ENCODE peak calls at places on chromosomes 7 and 10, in nine cellular contexts. One of them, this sample, is unnamed. For H3K4me1 and H3K9me3, the result is how much of the 10 kb centered on the place peaks cover.

GRCh38 chr10:78149193-78149592 is 115.5 kb downstream of the RPS24 start:
- DNase-seq in lung: no peak
- DNase-seq in upper lobe of right lung: no peak
- DNase-seq in CD8-positive, alpha-beta memory T cell: no peak
- DNase-seq in Panc1: no peak
- DNase-seq in MM.1S: no peak
- DNase-seq in GM23248: peak
- DNase-seq in SK-N-SH: no peak
- DNase-seq in iPS DF 6.9: no peak
- DNase-seq in this sample: no peak

GRCh38 chr7:105439174-105439893 is 50.6 kb upstream of the SRPK2 start:
- DNase-seq in iPS DF 6.9: no peak
- DNase-seq in upper lobe of right lung: peak
- DNase-seq in SK-N-SH: peak
- DNase-seq in MM.1S: no peak
- DNase-seq in Panc1: peak
- DNase-seq in GM23248: peak
- DNase-seq in lung: peak
- DNase-seq in CD8-positive, alpha-beta memory T cell: no peak
- DNase-seq in this sample: no peak

GRCh38 chr10:122618461-122619165 is 58.1 kb downstream of the DMBT1 start:
- DNase-seq in CD8-positive, alpha-beta memory T cell: no peak
- DNase-seq in MM.1S: no peak
- DNase-seq in upper lobe of right lung: no peak
- DNase-seq in iPS DF 6.9: no peak
- DNase-seq in SK-N-SH: no peak
- DNase-seq in Panc1: no peak
- DNase-seq in lung: no peak
- DNase-seq in GM23248: no peak
- DNase-seq in this sample: no peak

GRCh38 chr7:45124351-45124750 is 12.9 kb upstream of the TBRG4 start:
- DNase-seq in lung: no peak
- DNase-seq in GM23248: no peak
- DNase-seq in Panc1: no peak
- DNase-seq in SK-N-SH: no peak
- DNase-seq in iPS DF 6.9: no peak
- DNase-seq in CD8-positive, alpha-beta memory T cell: no peak
- DNase-seq in MM.1S: no peak
- DNase-seq in upper lobe of right lung: no peak
- DNase-seq in this sample: no peak

GRCh38 chr7:150949564-150949963 is 28.6 kb downstream of the KCNH2 start:
- DNase-seq in CD8-positive, alpha-beta memory T cell: no peak
- DNase-seq in MM.1S: no peak
- DNase-seq in iPS DF 6.9: no peak
- DNase-seq in lung: no peak
- DNase-seq in SK-N-SH: peak
- DNase-seq in upper lobe of right lung: peak
- DNase-seq in Panc1: no peak
- DNase-seq in GM23248: no peak
- DNase-seq in this sample: no peak

GRCh38 chr10:58625070-58625469 is 112.4 kb downstream of the BICC1 start:
- DNase-seq in iPS DF 6.9: no peak
- DNase-seq in lung: no peak
- DNase-seq in Panc1: no peak
- DNase-seq in upper lobe of right lung: no peak
- DNase-seq in SK-N-SH: no peak
- DNase-seq in CD8-positive, alpha-beta memory T cell: no peak
- DNase-seq in GM23248: peak
- DNase-seq in MM.1S: no peak
- DNase-seq in this sample: no peak

GRCh38 chr10:102434251-102434913 is 2.0 kb upstream of the CUEDC2 start:
- DNase-seq in GM23248: peak
- DNase-seq in SK-N-SH: no peak
- DNase-seq in CD8-positive, alpha-beta memory T cell: no peak
- DNase-seq in iPS DF 6.9: no peak
- DNase-seq in MM.1S: no peak
- DNase-seq in lung: no peak
- DNase-seq in Panc1: no peak
- DNase-seq in upper lobe of right lung: no peak
- DNase-seq in this sample: no peak

GRCh38 chr10:92891885-92892705 is 43.8 kb downstream of the EXOC6 start:
- DNase-seq in CD8-positive, alpha-beta memory T cell: no peak
- DNase-seq in lung: peak
- DNase-seq in upper lobe of right lung: no peak
- DNase-seq in iPS DF 6.9: no peak
- DNase-seq in Panc1: peak
- DNase-seq in GM23248: peak
- DNase-seq in MM.1S: no peak
- DNase-seq in SK-N-SH: peak
- DNase-seq in this sample: no peak

GRCh38 chr7:132730126-132730525 is 153.9 kb upstream of the PLXNA4 start:
- DNase-seq in upper lobe of right lung: no peak
- DNase-seq in Panc1: no peak
- DNase-seq in iPS DF 6.9: no peak
- DNase-seq in SK-N-SH: no peak
- DNase-seq in lung: no peak
- DNase-seq in CD8-positive, alpha-beta memory T cell: no peak
- DNase-seq in GM23248: no peak
- DNase-seq in MM.1S: no peak
- DNase-seq in this sample: no peak

GRCh38 chr7:79090543-79090942 is 362.9 kb downstream of the MAGI2 start:
- DNase-seq in lung: no peak
- DNase-seq in SK-N-SH: no peak
- DNase-seq in iPS DF 6.9: no peak
- DNase-seq in MM.1S: no peak
- DNase-seq in CD8-positive, alpha-beta memory T cell: no peak
- DNase-seq in GM23248: peak
- DNase-seq in upper lobe of right lung: no peak
- DNase-seq in Panc1: no peak
- DNase-seq in this sample: no peak

GRCh38 chr10:68330852-68331454 is 911 bp upstream of the HNRNPH3 start:
- DNase-seq in MM.1S: no peak
- DNase-seq in iPS DF 6.9: no peak
- DNase-seq in Panc1: no peak
- DNase-seq in lung: no peak
- DNase-seq in CD8-positive, alpha-beta memory T cell: no peak
- DNase-seq in SK-N-SH: no peak
- DNase-seq in GM23248: peak
- DNase-seq in upper lobe of right lung: no peak
- DNase-seq in this sample: no peak

GRCh38 chr7:159012353-159013069 is 132.2 kb downstream of the VIPR2 start:
- DNase-seq in upper lobe of right lung: peak
- DNase-seq in CD8-positive, alpha-beta memory T cell: no peak
- DNase-seq in iPS DF 6.9: no peak
- DNase-seq in lung: peak
- DNase-seq in MM.1S: no peak
- DNase-seq in GM23248: peak
- DNase-seq in SK-N-SH: no peak
- DNase-seq in Panc1: no peak
- DNase-seq in this sample: no peak

GRCh38 chr7:144776447-144776846 is 59.4 kb downstream of the TPK1 start:
- DNase-seq in CD8-positive, alpha-beta memory T cell: no peak
- DNase-seq in upper lobe of right lung: no peak
- DNase-seq in Panc1: no peak
- DNase-seq in iPS DF 6.9: no peak
- DNase-seq in GM23248: no peak
- DNase-seq in MM.1S: no peak
- DNase-seq in lung: no peak
- DNase-seq in SK-N-SH: no peak
- DNase-seq in this sample: no peak

GRCh38 chr10:124302951-124303505 is 115.7 kb downstream of the OAT start:
- DNase-seq in lung: no peak
- DNase-seq in Panc1: no peak
- DNase-seq in iPS DF 6.9: no peak
- DNase-seq in GM23248: no peak
- DNase-seq in MM.1S: no peak
- DNase-seq in CD8-positive, alpha-beta memory T cell: no peak
- DNase-seq in SK-N-SH: no peak
- DNase-seq in upper lobe of right lung: peak
- DNase-seq in this sample: peak

GRCh38 chr10:29392376-29393021 is 103.6 kb downstream of the LYZL1 start:
- DNase-seq in MM.1S: no peak
- DNase-seq in upper lobe of right lung: no peak
- DNase-seq in iPS DF 6.9: peak
- DNase-seq in SK-N-SH: peak
- DNase-seq in GM23248: peak
- DNase-seq in lung: no peak
- DNase-seq in CD8-positive, alpha-beta memory T cell: no peak
- DNase-seq in Panc1: no peak
- DNase-seq in this sample: peak

GRCh38 chr7:99737726-99738125 is 2.7 kb upstream of the CYP3A7 start:
- DNase-seq in Panc1: no peak
- DNase-seq in iPS DF 6.9: no peak
- DNase-seq in MM.1S: no peak
- DNase-seq in GM23248: no peak
- DNase-seq in upper lobe of right lung: no peak
- DNase-seq in CD8-positive, alpha-beta memory T cell: no peak
- DNase-seq in SK-N-SH: no peak
- DNase-seq in lung: no peak
- DNase-seq in this sample: no peak

GRCh38 chr10:112071596-112072133 is 111.9 kb downstream of the GPAM start:
- DNase-seq in upper lobe of right lung: no peak
- DNase-seq in lung: no peak
- DNase-seq in CD8-positive, alpha-beta memory T cell: no peak
- DNase-seq in SK-N-SH: no peak
- DNase-seq in Panc1: no peak
- DNase-seq in GM23248: no peak
- DNase-seq in iPS DF 6.9: no peak
- DNase-seq in MM.1S: no peak
- DNase-seq in this sample: no peak

GRCh38 chr10:97136744-97137143 is 49.0 kb downstream of the SLIT1 start:
- DNase-seq in CD8-positive, alpha-beta memory T cell: no peak
- DNase-seq in lung: no peak
- DNase-seq in MM.1S: no peak
- DNase-seq in iPS DF 6.9: no peak
- DNase-seq in SK-N-SH: no peak
- DNase-seq in upper lobe of right lung: peak
- DNase-seq in GM23248: no peak
- DNase-seq in Panc1: no peak
- DNase-seq in this sample: no peak

GRCh38 chr7:46123-46829 is 146.1 kb upstream of the FAM20C start:
- DNase-seq in upper lobe of right lung: peak
- DNase-seq in SK-N-SH: no peak
- DNase-seq in CD8-positive, alpha-beta memory T cell: no peak
- DNase-seq in GM23248: no peak
- DNase-seq in Panc1: no peak
- DNase-seq in MM.1S: no peak
- DNase-seq in lung: no peak
- DNase-seq in iPS DF 6.9: no peak
- DNase-seq in this sample: no peak

DNA sequence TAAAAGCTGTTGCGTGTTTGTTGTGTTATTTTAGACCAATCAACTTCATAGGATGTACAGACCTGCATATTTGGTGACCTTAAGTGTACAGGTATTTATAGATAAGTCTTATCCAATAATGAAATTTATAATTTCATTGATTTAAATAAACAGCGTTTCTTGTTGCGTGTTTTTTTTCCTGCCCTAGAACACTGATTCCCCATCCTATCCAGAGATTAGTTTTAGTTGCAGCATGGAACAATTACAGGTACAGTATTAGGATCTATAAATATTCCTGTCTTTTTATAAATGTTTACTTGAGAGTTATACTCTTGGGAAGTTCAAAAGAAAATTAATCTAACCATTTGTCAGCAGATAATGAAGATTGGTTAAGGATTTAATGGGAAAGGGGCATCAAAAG is 2.1 kb upstream of the BMI1 start:
- DNase-seq in CD8-positive, alpha-beta memory T cell: no peak
- DNase-seq in iPS DF 6.9: no peak
- DNase-seq in Panc1: no peak
- DNase-seq in GM23248: no peak
- DNase-seq in MM.1S: no peak
- DNase-seq in SK-N-SH: no peak
- DNase-seq in upper lobe of right lung: no peak
- DNase-seq in lung: no peak
- DNase-seq in this sample: no peak
- H3K4me1 ChIP-seq in CD8-positive, alpha-beta memory T cell: under half
- H3K4me1 ChIP-seq in iPS DF 6.9: under half
- H3K4me1 ChIP-seq in Panc1: under half
- H3K4me1 ChIP-seq in GM23248: under half
- H3K4me1 ChIP-seq in MM.1S: under half
- H3K4me1 ChIP-seq in SK-N-SH: under half
- H3K4me1 ChIP-seq in upper lobe of right lung: under half
- H3K4me1 ChIP-seq in lung: under half
- H3K4me1 ChIP-seq in this sample: half or more

GRCh38 chr7:88522771-88523316 is 216.2 kb upstream of the STEAP4 start:
- DNase-seq in upper lobe of right lung: no peak
- DNase-seq in GM23248: no peak
- DNase-seq in lung: no peak
- DNase-seq in CD8-positive, alpha-beta memory T cell: no peak
- DNase-seq in iPS DF 6.9: no peak
- DNase-seq in MM.1S: peak
- DNase-seq in Panc1: no peak
- DNase-seq in SK-N-SH: no peak
- DNase-seq in this sample: no peak
- H3K27ac ChIP-seq in upper lobe of right lung: no peak
- H3K27ac ChIP-seq in GM23248: no peak
- H3K27ac ChIP-seq in lung: no peak
- H3K27ac ChIP-seq in CD8-positive, alpha-beta memory T cell: no peak
- H3K27ac ChIP-seq in iPS DF 6.9: no peak
- H3K27ac ChIP-seq in MM.1S: no peak
- H3K27ac ChIP-seq in Panc1: no peak
- H3K27ac ChIP-seq in SK-N-SH: no peak
- H3K27ac ChIP-seq in this sample: no peak

GRCh38 chr10:73867126-73867807 is 7.1 kb downstream of the CAMK2G start:
- DNase-seq in MM.1S: no peak
- DNase-seq in CD8-positive, alpha-beta memory T cell: no peak
- DNase-seq in iPS DF 6.9: no peak
- DNase-seq in SK-N-SH: no peak
- DNase-seq in Panc1: no peak
- DNase-seq in lung: no peak
- DNase-seq in upper lobe of right lung: no peak
- DNase-seq in GM23248: no peak
- DNase-seq in this sample: no peak
- H3K9me3 ChIP-seq in MM.1S: under half
- H3K9me3 ChIP-seq in CD8-positive, alpha-beta memory T cell: under half
- H3K9me3 ChIP-seq in iPS DF 6.9: under half
- H3K9me3 ChIP-seq in SK-N-SH: under half
- H3K9me3 ChIP-seq in Panc1: under half
- H3K9me3 ChIP-seq in lung: under half
- H3K9me3 ChIP-seq in upper lobe of right lung: under half
- H3K9me3 ChIP-seq in GM23248: under half
- H3K9me3 ChIP-seq in this sample: under half

GRCh38 chr10:86817246-86817645 is 60.8 kb downstream of the BMPR1A start:
- DNase-seq in lung: no peak
- DNase-seq in Panc1: no peak
- DNase-seq in SK-N-SH: no peak
- DNase-seq in upper lobe of right lung: no peak
- DNase-seq in CD8-positive, alpha-beta memory T cell: no peak
- DNase-seq in MM.1S: no peak
- DNase-seq in iPS DF 6.9: no peak
- DNase-seq in GM23248: no peak
- DNase-seq in this sample: no peak
- H3K4me1 ChIP-seq in lung: under half
- H3K4me1 ChIP-seq in Panc1: under half
- H3K4me1 ChIP-seq in SK-N-SH: under half
- H3K4me1 ChIP-seq in upper lobe of right lung: under half
- H3K4me1 ChIP-seq in CD8-positive, alpha-beta memory T cell: under half
- H3K4me1 ChIP-seq in MM.1S: under half
- H3K4me1 ChIP-seq in iPS DF 6.9: under half
- H3K4me1 ChIP-seq in GM23248: under half
- H3K4me1 ChIP-seq in this sample: under half